ENCODE peak calls at places on chromosomes 12 and 14, in seven cellular contexts. L is lower lobe of right lung, Y is tibial artery, U is uterus, C is stomach, P is body of pancreas, Z is GM23338. F is an unnamed sample. For H3K4me1, the result is how much of the 10 kb centered on the place peaks cover.

GRCh38 chr12:78038986-78039385 is 208.3 kb downstream of the NAV3 start:
- DNase-seq in U (no peak), Z (no peak), Y (no peak), P (no peak), L (no peak), C (no peak), F (no peak)

GRCh38 chr12:6494351-6494743 is 445 bp downstream of the NCAPD2 start:
- DNase-seq in U (no peak), L (no peak), Z (peak), Y (no peak), P (no peak), C (no peak), F (no peak)

GRCh38 chr12:42382013-42382696 is 56.2 kb downstream of the PPHLN1 start:
- DNase-seq in Y (no peak), L (no peak), Z (peak), U (no peak), P (no peak), C (no peak), F (no peak)

GRCh38 chr14:61433169-61433568 is 111.8 kb downstream of the PRKCH start:
- DNase-seq in U (no peak), P (no peak), L (no peak), Y (no peak), C (no peak), Z (no peak), F (no peak)

GRCh38 chr12:10965511-10965910 is 21.2 kb downstream of the TAS2R50 start:
- DNase-seq in Z (no peak), L (no peak), C (no peak), Y (no peak), U (no peak), P (no peak), F (no peak)

GRCh38 chr14:20606190-20606901 is 15.2 kb upstream of the RNASE12 start:
- DNase-seq in P (no peak), Z (peak), L (no peak), C (peak), U (no peak), Y (no peak), F (no peak)

GRCh38 chr14:81625343-81625742 is 91.7 kb upstream of the SEL1L start:
- DNase-seq in Y (no peak), C (no peak), U (no peak), P (no peak), Z (peak), L (no peak), F (no peak)

GRCh38 chr12:108306014-108306501 is 33.1 kb downstream of the CMKLR1 start:
- DNase-seq in Z (no peak), U (peak), C (no peak), Y (peak), L (no peak), P (no peak), F (no peak)

GRCh38 chr14:34059037-34059924 is 108.4 kb upstream of the EGLN3 start:
- DNase-seq in P (no peak), C (no peak), U (no peak), Y (no peak), Z (no peak), L (no peak), F (no peak)

GRCh38 chr14:64611358-64612020 is 61.7 kb downstream of the PPP1R36 start:
- DNase-seq in U (peak), Z (no peak), Y (no peak), L (no peak), P (no peak), C (no peak), F (no peak)

GRCh38 chr14:94823556-94824341 is 53.8 kb upstream of the GSC start:
- DNase-seq in Y (no peak), P (no peak), C (no peak), Z (peak), U (no peak), L (no peak), F (no peak)

GRCh38 chr12:126772171-126772864 is 1494.7 kb upstream of the TMEM132C start:
- DNase-seq in P (peak), U (no peak), C (no peak), Y (no peak), Z (no peak), L (no peak), F (no peak)

GRCh38 chr12:116520801-116521471 is 38.2 kb upstream of the MAP1LC3B2 start:
- DNase-seq in U (no peak), L (no peak), C (no peak), Z (no peak), P (no peak), Y (no peak), F (no peak)

GRCh38 chr12:8080131-8080530 is 1.9 kb upstream of the NECAP1 start:
- DNase-seq in P (no peak), C (no peak), Z (no peak), L (no peak), U (no peak), Y (no peak), F (no peak)

GRCh38 chr14:74980746-74981661 is 21.7 kb upstream of the EIF2B2 start:
- DNase-seq in Z (peak), P (no peak), U (no peak), Y (peak), L (no peak), C (no peak), F (peak)

GRCh38 chr14:34970665-34971064 is 12.1 kb upstream of the SRP54 start:
- DNase-seq in C (no peak), P (no peak), L (no peak), Z (no peak), U (no peak), Y (no peak), F (no peak)

GRCh38 chr14:96274122-96274910 is 18.3 kb downstream of the BDKRB1 start:
- DNase-seq in U (no peak), L (no peak), Z (no peak), C (no peak), P (no peak), Y (no peak), F (no peak)

GRCh38 chr12:26460361-26460760 is 265.0 kb downstream of the SSPN start:
- DNase-seq in L (no peak), Z (no peak), Y (no peak), P (no peak), C (no peak), U (no peak), F (no peak)

GRCh38 chr12:122064034-122064777 is 14.3 kb upstream of the MLXIP start:
- DNase-seq in P (peak), U (peak), C (peak), Z (peak), Y (peak), L (peak), F (peak)

GRCh38 chr12:80017261-80017870 is 82.0 kb upstream of the OTOGL start:
- DNase-seq in P (no peak), Y (no peak), U (no peak), L (no peak), C (no peak), Z (no peak), F (no peak)

GRCh38 chr14:29853272-29853671 is 74.4 kb downstream of the PRKD1 start:
- DNase-seq in C (no peak), Z (no peak), L (no peak), Y (no peak), U (no peak), P (no peak), F (no peak)

DNA sequence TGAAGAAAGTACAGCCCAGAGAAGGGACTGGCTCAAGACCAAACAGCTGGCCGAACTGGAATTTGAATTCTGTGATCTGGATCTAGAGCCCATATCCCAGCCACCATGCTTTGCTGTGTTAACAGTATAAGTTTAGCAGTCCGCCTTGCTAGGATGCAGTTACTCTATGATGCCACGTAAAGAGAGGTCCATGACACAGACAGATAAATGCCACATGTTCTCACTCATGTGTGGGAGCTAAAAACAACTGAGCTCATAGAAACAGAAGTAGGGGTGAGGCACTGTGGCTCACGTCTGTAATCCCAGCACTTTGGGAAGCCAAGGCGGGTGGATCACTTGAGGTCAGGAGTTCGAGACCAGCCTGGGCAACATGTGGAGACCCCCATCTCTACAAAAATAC is 9.2 kb upstream of the FBXL14 start:
- DNase-seq in Y (no peak), C (no peak), U (no peak), P (no peak), L (no peak), Z (no peak), F (no peak)
- H3K4me1 ChIP-seq in Y (under half), C (under half), U (under half), P (under half), L (under half), Z (under half), F (under half)

GRCh38 chr14:102928412-102929348 is 6.2 kb downstream of the AMN start:
- DNase-seq in Y (no peak), Z (peak), C (peak), L (peak), P (peak), U (peak), F (no peak)
- H3K4me1 ChIP-seq in Y (under half), Z (under half), C (under half), L (under half), P (under half), U (under half), F (under half)

DNA sequence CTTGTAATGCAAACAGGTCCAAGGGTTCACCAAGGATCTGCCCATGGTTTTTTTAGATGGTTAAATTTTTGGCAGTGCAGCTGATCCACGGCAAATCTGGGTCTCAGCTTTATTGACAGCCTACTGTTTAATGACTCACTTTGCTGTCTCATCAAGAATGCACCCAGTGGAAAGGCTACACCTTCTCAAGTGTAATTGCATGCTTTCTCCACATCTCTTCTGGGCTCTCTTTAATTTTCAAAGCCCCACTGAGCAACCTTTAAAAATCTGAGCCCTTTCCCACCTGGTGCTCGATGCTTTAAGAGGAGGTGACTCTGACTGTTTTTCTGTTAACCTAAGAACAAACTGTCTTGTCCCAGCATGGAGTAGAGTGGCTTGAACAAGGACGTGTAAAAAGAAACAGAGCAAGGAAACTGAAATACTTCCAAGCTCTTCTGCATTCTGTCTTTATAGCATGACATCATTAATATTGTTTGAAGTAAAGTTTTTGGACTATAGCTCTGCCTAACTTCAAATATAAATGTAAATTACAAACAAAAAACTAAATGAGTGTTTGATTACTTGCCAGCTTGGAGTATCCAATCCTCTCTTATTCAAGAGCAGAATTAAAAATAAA is 214.2 kb upstream of the KRR1 start:
- DNase-seq in L (no peak), Z (no peak), C (no peak), Y (no peak), P (no peak), U (no peak), F (no peak)
- H3K4me1 ChIP-seq in L (under half), Z (under half), C (under half), Y (under half), P (under half), U (under half), F (under half)

GRCh38 chr14:76664790-76665189 is 96.5 kb upstream of the VASH1 start:
- DNase-seq in L (no peak), P (no peak), Z (no peak), Y (no peak), U (no peak), C (no peak), F (no peak)
- H3K4me1 ChIP-seq in L (under half), P (under half), Z (under half), Y (under half), U (under half), C (under half), F (under half)

DNA sequence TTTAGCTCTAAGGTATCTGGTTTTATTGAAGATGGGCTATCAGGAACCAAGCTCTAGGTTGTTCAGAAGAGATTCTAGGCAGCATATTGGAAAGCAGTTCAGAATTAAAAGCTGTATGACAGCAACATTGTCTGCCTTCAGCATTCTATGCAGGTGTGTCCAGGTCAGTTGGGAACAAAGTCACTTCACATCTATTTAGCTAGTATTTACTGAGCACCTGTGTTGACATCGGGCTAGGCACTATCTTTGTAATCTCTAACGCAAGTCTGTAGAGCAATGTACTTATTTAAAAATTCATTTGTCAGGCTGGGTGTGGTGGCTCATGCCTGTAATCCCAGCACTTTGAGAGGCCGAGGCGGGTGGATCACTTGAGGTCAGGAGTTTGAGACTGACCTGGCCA is 6.8 kb upstream of the EID3 start:
- DNase-seq in L (no peak), C (no peak), Y (no peak), Z (no peak), U (no peak), P (no peak), F (no peak)
- H3K4me1 ChIP-seq in L (half or more), C (under half), Y (half or more), Z (under half), U (under half), P (under half), F (under half)

DNA sequence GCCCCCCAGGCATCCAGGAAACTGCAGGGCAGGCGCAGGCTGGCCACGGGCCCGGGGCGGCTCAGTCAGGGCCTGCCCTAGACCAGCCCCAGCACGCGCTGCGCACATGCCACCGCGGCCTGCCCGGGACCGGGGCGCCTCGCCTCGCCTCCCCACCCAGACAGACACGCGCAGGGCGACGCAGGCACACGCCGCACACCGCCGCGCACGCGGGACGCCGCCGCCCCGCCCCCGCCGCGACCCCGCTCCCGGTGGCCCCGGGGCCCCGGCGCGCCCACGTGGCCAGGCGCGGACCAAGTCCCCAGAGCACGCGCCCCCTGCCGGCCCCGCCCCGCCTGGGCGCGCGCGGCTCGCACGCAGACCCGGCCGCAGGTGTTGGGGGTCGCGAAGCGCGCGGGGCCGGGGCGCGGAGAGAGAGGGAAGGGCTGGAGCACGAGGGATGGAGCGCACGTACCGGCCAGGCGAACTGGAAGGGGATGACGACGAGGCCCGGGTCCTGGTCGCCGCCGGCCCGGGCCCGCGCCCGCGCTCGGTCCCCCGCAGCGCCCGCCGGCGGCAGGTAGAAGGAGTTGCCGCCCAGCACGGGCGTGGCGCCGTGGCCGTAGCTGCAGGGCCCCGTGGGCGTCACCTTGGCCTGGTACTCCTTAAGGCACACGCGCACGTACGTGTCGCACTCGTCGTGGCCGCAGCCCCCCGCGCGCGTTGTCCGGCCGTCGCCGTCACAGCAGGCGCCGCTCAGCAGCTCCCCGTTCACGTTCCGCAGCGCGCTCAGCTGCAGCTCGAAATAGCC is 1.1 kb downstream of the JAG2 start:
- DNase-seq in C (peak), P (no peak), L (peak), Z (peak), U (no peak), Y (no peak), F (no peak)
- H3K4me1 ChIP-seq in C (under half), P (half or more), L (under half), Z (under half), U (under half), Y (under half), F (half or more)

DNA sequence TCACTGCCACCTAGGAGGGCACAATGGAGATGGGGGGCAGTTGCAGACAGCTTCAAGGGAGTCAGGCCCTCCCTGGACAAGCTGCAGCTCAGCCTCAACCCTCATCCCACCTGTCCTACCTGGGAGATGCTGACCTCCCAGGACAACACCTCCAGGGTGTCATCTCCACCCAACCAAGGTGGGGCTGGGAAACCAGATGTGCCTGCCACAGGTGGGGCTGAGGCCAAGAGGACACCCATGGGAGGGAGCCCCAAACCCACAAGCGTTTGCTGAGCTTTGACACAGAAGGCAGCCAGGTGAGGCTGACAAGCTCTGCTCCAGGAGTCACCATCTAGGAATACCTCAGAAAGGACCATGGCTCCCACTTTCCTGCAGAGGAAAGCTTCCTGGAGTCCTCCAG is 31.5 kb downstream of the ZFP36L1 start:
- DNase-seq in Y (no peak), C (no peak), P (no peak), Z (no peak), U (no peak), L (no peak), F (no peak)
- H3K4me1 ChIP-seq in Y (under half), C (under half), P (half or more), Z (under half), U (under half), L (under half), F (under half)

DNA sequence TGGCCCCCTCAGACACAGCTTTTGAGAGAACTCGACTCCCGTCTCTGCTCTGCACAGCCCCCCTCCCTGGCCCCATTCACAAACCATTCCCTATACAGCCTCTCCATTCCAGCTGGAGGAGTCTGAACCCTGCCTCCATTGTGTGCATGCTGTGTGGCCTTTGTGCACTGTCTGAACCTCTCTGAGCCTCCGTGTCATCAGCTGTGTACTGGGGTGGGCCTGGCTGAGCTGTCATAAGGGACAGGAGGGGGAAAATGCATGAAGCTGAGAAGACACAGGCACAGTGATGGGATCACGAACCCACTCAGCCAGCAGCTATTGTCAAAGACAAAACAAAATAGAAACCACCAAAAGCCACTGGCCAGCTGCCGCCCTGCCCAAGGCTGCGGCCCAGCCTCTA is 130.8 kb downstream of the RFLNA start:
- DNase-seq in C (no peak), U (no peak), Z (no peak), L (no peak), P (no peak), Y (no peak), F (no peak)
- H3K4me1 ChIP-seq in C (half or more), U (under half), Z (under half), L (half or more), P (under half), Y (half or more), F (under half)